ENCODE peak calls at places on chromosomes 13 and 19, in five cellular contexts. T is stimulated activated CD4-positive, alpha-beta T cell treated with anti-CD3 and anti-CD28 coated beads, Interleukin-2, amount 100 ng/mL, for 4 hours; M is stimulated activated CD8-positive, alpha-beta memory T cell treated with anti-CD3 and anti-CD28 coated beads, Interleukin-4, amount 100 ng/mL, for 24 hours; U is T follicular helper cell; A is NCI-H1092. V is an unnamed sample.

GRCh38 chr13:44237276-44237767 is 136.3 kb upstream of the SERP2 start:
- DNase-seq in T (no peak), M (no peak), U (no peak), A (no peak), V (no peak)

GRCh38 chr19:2719910-2720776 is 1.0 kb downstream of the DIRAS1 start:
- DNase-seq in T (no peak), M (no peak), U (no peak), A (no peak), V (peak; percentile 77)

GRCh38 chr19:13091400-13092161 is 11.1 kb downstream of the LYL1 start:
- DNase-seq in T (no peak), M (no peak), U (no peak), A (no peak), V (peak; percentile 61)

GRCh38 chr13:80783926-80784325 is 443.0 kb upstream of the SPRY2 start:
- DNase-seq in T (no peak), M (no peak), U (no peak), A (no peak), V (peak; percentile 11)

GRCh38 chr13:42740753-42741152 is 40.6 kb upstream of the FAM216B start:
- DNase-seq in T (no peak), M (no peak), U (no peak), A (no peak), V (no peak)

GRCh38 chr19:2475018-2475701 is 767 bp upstream of the GADD45B start:
- DNase-seq in T (peak; percentile 53), M (peak; percentile 59), U (peak; percentile 37), A (no peak), V (peak; percentile 35)

GRCh38 chr19:2603320-2603719 is 99.2 kb downstream of the GNG7 start:
- DNase-seq in T (no peak), M (no peak), U (no peak), A (no peak), V (peak; percentile 33)

GRCh38 chr13:97568850-97569249 is 134.9 kb downstream of the RAP2A start:
- DNase-seq in T (no peak), M (no peak), U (no peak), A (no peak), V (peak; percentile 41)

GRCh38 chr13:33125821-33126570 is 109.8 kb downstream of the KL start:
- DNase-seq in T (no peak), M (no peak), U (no peak), A (no peak), V (peak; percentile 54)

GRCh38 chr19:1720237-1720636 is 33.1 kb upstream of the ONECUT3 start:
- DNase-seq in T (no peak), M (no peak), U (no peak), A (no peak), V (no peak)